ENCODE peak calls at places on chromosomes 2 and 18, in eight cellular contexts. P is AG08396; J is esophagus squamous epithelium; M is stimulated activated CD4-positive, alpha-beta T cell treated with anti-CD3 and anti-CD28 coated beads, Interleukin-15, amount 100 ng/mL, for 1 hour; G is Ammon's horn; R is effector memory CD8-positive, alpha-beta T cell; A is trophoblast cell; L is KG1. B is an unnamed sample.

GRCh38 chr2:208315081-208315788 is 49.2 kb downstream of the PIKFYVE start:
- DNase-seq in A (peak), P (peak), J (no peak), G (no peak), M (no peak), L (no peak), R (no peak), B (no peak)

GRCh38 chr18:59623456-59624383 is 73.5 kb downstream of the CCBE1 start:
- DNase-seq in L (no peak), R (no peak), J (no peak), A (no peak), M (no peak), G (no peak), P (peak), B (no peak)

GRCh38 chr18:45777393-45777792 is 48.1 kb upstream of the SIGLEC15 start:
- DNase-seq in J (no peak), G (no peak), L (no peak), R (no peak), P (peak), M (no peak), A (no peak), B (no peak)

GRCh38 chr2:232349546-232349945 is 29.0 kb upstream of the ALPP start:
- DNase-seq in G (no peak), R (no peak), A (no peak), M (no peak), P (no peak), L (no peak), J (no peak), B (no peak)

GRCh38 chr2:222424281-222424728 is at the start of gene SGPP2:
- DNase-seq in A (no peak), J (no peak), G (no peak), M (peak), L (no peak), R (no peak), P (no peak), B (no peak)

GRCh38 chr18:76475450-76476203 is 19.4 kb downstream of the ZNF516 start:
- DNase-seq in G (no peak), R (no peak), M (no peak), J (no peak), L (no peak), P (no peak), A (no peak), B (no peak)

GRCh38 chr2:132374961-132375360 is 41.6 kb upstream of the GPR39 start:
- DNase-seq in A (no peak), J (no peak), M (no peak), P (no peak), L (no peak), R (no peak), G (no peak), B (no peak)

GRCh38 chr2:1563084-1563857 is 150.0 kb downstream of the TPO start:
- DNase-seq in A (no peak), J (no peak), R (no peak), L (no peak), P (no peak), G (no peak), M (no peak), B (no peak)

GRCh38 chr2:45382744-45383143 is 228.3 kb downstream of the SRBD1 start:
- DNase-seq in A (no peak), R (no peak), M (no peak), J (no peak), L (no peak), G (peak), P (no peak), B (no peak)

GRCh38 chr2:34012728-34013302 is 413.7 kb upstream of the FAM98A start:
- DNase-seq in L (peak), A (peak), M (no peak), G (peak), P (peak), J (no peak), R (no peak), B (no peak)

GRCh38 chr2:14552286-14552685 is 80.2 kb upstream of the LRATD1 start:
- DNase-seq in L (no peak), A (no peak), M (no peak), P (no peak), R (no peak), J (no peak), G (no peak), B (no peak)

GRCh38 chr2:119480718-119481142 is 43.6 kb downstream of the SCTR start:
- DNase-seq in J (no peak), A (no peak), P (no peak), L (no peak), M (no peak), G (peak), R (no peak), B (no peak)

GRCh38 chr18:23966909-23967308 is 47.6 kb upstream of the TTC39C start:
- DNase-seq in A (no peak), R (no peak), L (no peak), G (no peak), J (no peak), M (no peak), P (no peak), B (no peak)

GRCh38 chr2:54321062-54321461 is 65.0 kb upstream of the TSPYL6 start:
- DNase-seq in P (no peak), L (no peak), M (no peak), J (no peak), G (no peak), A (no peak), R (no peak), B (no peak)

GRCh38 chr2:27683390-27684071 is 19.8 kb downstream of the SLC4A1AP start:
- DNase-seq in G (peak), M (peak), P (peak), J (peak), A (peak), R (peak), L (peak), B (peak)

GRCh38 chr2:109187711-109188484 is 58.9 kb downstream of the SH3RF3 start:
- DNase-seq in L (no peak), M (no peak), P (no peak), R (no peak), A (no peak), J (no peak), G (no peak), B (no peak)

GRCh38 chr2:203656522-203657287 is 49.7 kb upstream of the CD28 start:
- DNase-seq in M (no peak), A (peak), J (peak), P (no peak), G (peak), R (no peak), L (no peak), B (no peak)

GRCh38 chr2:238096311-238097011 is 3.7 kb upstream of the ESPNL start:
- DNase-seq in G (no peak), A (peak), L (no peak), J (no peak), M (no peak), P (no peak), R (no peak), B (no peak)